ENCODE peak calls at places on chromosomes 3 and 15, in six cellular contexts. P is hypothalamus; M is AG09319; Z is AML-193; Y is naive thymus-derived CD4-positive, alpha-beta T cell; E is NCI-H2107. F is an unnamed sample.

GRCh38 chr3:120680193-120680894 is 1.7 kb downstream of the HGD start:
- DNase-seq in E (no peak), P (no peak), Z (no peak), Y (no peak), M (no peak), F (no peak)

GRCh38 chr3:32421991-32422859 is 30.6 kb downstream of the CMTM7 start:
- DNase-seq in M (peak), Z (peak), E (no peak), P (peak), Y (no peak), F (no peak)

GRCh38 chr15:29045717-29046116 is 159.9 kb downstream of the APBA2 start:
- DNase-seq in M (no peak), E (no peak), Z (no peak), P (no peak), Y (no peak), F (no peak)

GRCh38 chr3:8536106-8537052 is 34.8 kb downstream of the LMCD1 start:
- DNase-seq in Z (no peak), M (no peak), P (no peak), E (no peak), Y (no peak), F (no peak)

GRCh38 chr15:84654689-84655453 is 788 bp upstream of the WDR73 start:
- DNase-seq in E (peak), Y (peak), Z (peak), P (peak), M (peak), F (peak)

GRCh38 chr3:127536818-127537810 is 53.4 kb downstream of the TPRA1 start:
- DNase-seq in P (no peak), E (no peak), M (no peak), Z (no peak), Y (no peak), F (peak)

GRCh38 chr3:192772495-192772894 is 45.2 kb upstream of the FGF12 start:
- DNase-seq in P (peak), M (no peak), Y (no peak), E (peak), Z (no peak), F (peak)

GRCh38 chr3:58333206-58334012 is 717 bp downstream of the PXK start:
- DNase-seq in M (no peak), Z (peak), E (peak), Y (peak), P (peak), F (peak)

GRCh38 chr3:76733073-76733759 is 306.7 kb upstream of the ROBO2 start:
- DNase-seq in E (no peak), P (no peak), M (no peak), Y (no peak), Z (no peak), F (no peak)

GRCh38 chr15:59941612-59942011 is 62.5 kb upstream of the FOXB1 start:
- DNase-seq in Z (no peak), M (no peak), Y (no peak), E (no peak), P (no peak), F (no peak)

GRCh38 chr15:77634266-77634962 is 1.7 kb upstream of the LINGO1 start:
- DNase-seq in M (no peak), Y (peak), P (peak), E (no peak), Z (peak), F (peak)

GRCh38 chr15:44585633-44586032 is 48.7 kb downstream of the EIF3J start:
- DNase-seq in M (no peak), E (no peak), P (no peak), Z (no peak), Y (no peak), F (no peak)

GRCh38 chr3:44055951-44056350 is 185.7 kb upstream of the TOPAZ1 start:
- DNase-seq in P (no peak), Y (no peak), Z (no peak), M (peak), E (no peak), F (no peak)

GRCh38 chr3:47890832-47891620 is 88.1 kb downstream of the DHX30 start:
- DNase-seq in Z (no peak), Y (no peak), E (no peak), P (peak), M (no peak), F (no peak)

GRCh38 chr3:145899229-145899628 is 261.8 kb downstream of the PLOD2 start:
- DNase-seq in M (peak), E (peak), Z (no peak), P (no peak), Y (no peak), F (no peak)

GRCh38 chr15:42024303-42024702 is 3.5 kb upstream of the PLA2G4E start:
- DNase-seq in M (no peak), Z (no peak), Y (no peak), P (no peak), E (no peak), F (no peak)

GRCh38 chr3:186365202-186365974 is 3.4 kb upstream of the DGKG start:
- DNase-seq in M (no peak), Z (peak), E (no peak), P (peak), Y (no peak), F (no peak)

GRCh38 chr3:10915395-10915794 is 77.2 kb upstream of the SLC6A1 start:
- DNase-seq in P (no peak), M (no peak), Z (no peak), Y (no peak), E (no peak), F (no peak)

GRCh38 chr3:33062814-33063346 is 34.1 kb downstream of the GLB1 start:
- DNase-seq in M (no peak), Z (no peak), P (no peak), E (no peak), Y (no peak), F (no peak)

GRCh38 chr15:52076889-52077781 is 35.4 kb downstream of the BCL2L10 start:
- DNase-seq in M (no peak), E (no peak), Z (no peak), Y (no peak), P (no peak), F (no peak)

GRCh38 chr3:18237251-18238005 is 187.7 kb downstream of the SATB1 start:
- DNase-seq in E (no peak), Z (no peak), M (no peak), Y (no peak), P (no peak), F (no peak)

GRCh38 chr15:88083828-88084760 is 172.4 kb downstream of the NTRK3 start:
- DNase-seq in E (no peak), P (no peak), Z (no peak), Y (no peak), M (no peak), F (no peak)

GRCh38 chr3:45409921-45410320 is 21.5 kb downstream of the LARS2 start:
- DNase-seq in M (no peak), Y (no peak), P (no peak), E (no peak), Z (no peak), F (no peak)

GRCh38 chr3:69484507-69485393 is 98.9 kb upstream of the FRMD4B start:
- DNase-seq in P (no peak), Z (no peak), M (no peak), Y (no peak), E (no peak), F (no peak)

GRCh38 chr3:108936924-108937689 is 16.6 kb downstream of the GUCA1C start:
- DNase-seq in M (no peak), E (no peak), P (no peak), Y (no peak), Z (no peak), F (no peak)

GRCh38 chr15:38905634-38906033 is 341.0 kb upstream of the RASGRP1 start:
- DNase-seq in Y (no peak), Z (no peak), M (no peak), P (no peak), E (no peak), F (no peak)

GRCh38 chr3:165744025-165744424 is 93.2 kb downstream of the BCHE start:
- DNase-seq in Y (no peak), P (no peak), M (no peak), E (no peak), Z (no peak), F (no peak)

GRCh38 chr15:91193059-91193715 is 93.1 kb downstream of the SV2B start:
- DNase-seq in Z (no peak), P (no peak), M (no peak), E (no peak), Y (no peak), F (no peak)

GRCh38 chr3:45026957-45027356 is 854 bp downstream of the CLEC3B start:
- DNase-seq in E (no peak), Z (no peak), Y (no peak), P (no peak), M (no peak), F (no peak)

GRCh38 chr15:49988766-49989165 is 130.3 kb downstream of the ATP8B4 start:
- DNase-seq in Y (no peak), M (no peak), Z (no peak), P (no peak), E (no peak), F (no peak)

GRCh38 chr3:13547591-13548371 is 1.1 kb upstream of the FBLN2 start:
- DNase-seq in Z (no peak), M (no peak), E (no peak), Y (no peak), P (no peak), F (no peak)

GRCh38 chr3:6697722-6698121 is 163.2 kb upstream of the GRM7 start:
- DNase-seq in Z (no peak), E (no peak), M (no peak), P (no peak), Y (no peak), F (no peak)

GRCh38 chr15:26891448-26891881 is 24.6 kb downstream of the GABRA5 start:
- DNase-seq in E (peak), Y (peak), Z (peak), M (peak), P (peak), F (peak)

GRCh38 chr15:77144028-77144427 is 73.1 kb upstream of the TSPAN3 start:
- DNase-seq in P (no peak), M (peak), Y (no peak), Z (no peak), E (no peak), F (no peak)

GRCh38 chr3:196631655-196632032 is 7.8 kb upstream of the NRROS start:
- DNase-seq in Z (peak), Y (no peak), M (no peak), P (no peak), E (no peak), F (no peak)

GRCh38 chr3:150469031-150469930 is 61.2 kb downstream of the TSC22D2 start:
- DNase-seq in Y (no peak), Z (peak), P (no peak), E (no peak), M (peak), F (no peak)

GRCh38 chr3:52830535-52831258 is at the start of gene ITIH4:
- DNase-seq in P (no peak), E (no peak), Z (no peak), M (no peak), Y (no peak), F (no peak)

GRCh38 chr15:64426845-64427465 is 33.4 kb upstream of the ZNF609 start:
- DNase-seq in M (peak), Z (peak), P (no peak), Y (peak), E (no peak), F (no peak)

GRCh38 chr3:184315871-184316661 is 1.7 kb downstream of the EIF4G1 start:
- DNase-seq in M (no peak), Y (no peak), Z (no peak), P (no peak), E (no peak), F (no peak)

GRCh38 chr3:126356373-126357298 is 572 bp downstream of the KLF15 start:
- DNase-seq in Z (no peak), E (no peak), P (no peak), M (no peak), Y (peak), F (peak)

F was measured in neural crest cell.